ENCODE peak calls at places on chromosomes 2 and 18, in ten cellular contexts. One of them, this sample, is unnamed.
A peak's percentile ranks its signal among the peaks of the same experiment; 100 is the strongest.

GRCh38 chr2:115412501-115412900 is 970.1 kb downstream of the DPP10 start:
- DNase-seq in activated T-helper 9 cell treated with anti-CD3 and anti-CD28 coated beads, Interleukin-2, amount 50 U/mL, for 16 hours: no peak
- DNase-seq in HFF-Myc: no peak
- DNase-seq in CD8-positive, alpha-beta memory T cell: no peak
- DNase-seq in activated CD4-positive, alpha-beta T cell treated with anti-CD3 and anti-CD28 coated beads, Interleukin-2, amount 10 ng/mL, durations not matched to agents 7 days and 5 days: no peak
- DNase-seq in mesendoderm: no peak
- DNase-seq in GM20000: no peak
- DNase-seq in kidney tubule cell: no peak
- DNase-seq in CD8-positive, alpha-beta T cell: no peak
- DNase-seq in SK-MEL-5: no peak
- DNase-seq in this sample: no peak

GRCh38 chr2:99811544-99811943 is 321.7 kb upstream of the REV1 start:
- DNase-seq in CD8-positive, alpha-beta T cell: no peak
- DNase-seq in activated T-helper 9 cell treated with anti-CD3 and anti-CD28 coated beads, Interleukin-2, amount 50 U/mL, for 16 hours: no peak
- DNase-seq in SK-MEL-5: no peak
- DNase-seq in activated CD4-positive, alpha-beta T cell treated with anti-CD3 and anti-CD28 coated beads, Interleukin-2, amount 10 ng/mL, durations not matched to agents 7 days and 5 days: no peak
- DNase-seq in HFF-Myc: peak; percentile 59
- DNase-seq in kidney tubule cell: peak; percentile 17
- DNase-seq in CD8-positive, alpha-beta memory T cell: no peak
- DNase-seq in GM20000: no peak
- DNase-seq in mesendoderm: no peak
- DNase-seq in this sample: peak; percentile 37

GRCh38 chr2:234880551-234881211 is 71.1 kb upstream of the SH3BP4 start:
- DNase-seq in CD8-positive, alpha-beta T cell: no peak
- DNase-seq in kidney tubule cell: peak; percentile 91
- DNase-seq in GM20000: no peak
- DNase-seq in CD8-positive, alpha-beta memory T cell: no peak
- DNase-seq in mesendoderm: no peak
- DNase-seq in SK-MEL-5: no peak
- DNase-seq in activated T-helper 9 cell treated with anti-CD3 and anti-CD28 coated beads, Interleukin-2, amount 50 U/mL, for 16 hours: no peak
- DNase-seq in HFF-Myc: peak; percentile 82
- DNase-seq in activated CD4-positive, alpha-beta T cell treated with anti-CD3 and anti-CD28 coated beads, Interleukin-2, amount 10 ng/mL, durations not matched to agents 7 days and 5 days: no peak
- DNase-seq in this sample: peak; percentile 19

GRCh38 chr2:240437861-240438809 is 2.7 kb downstream of the GPC1 start:
- DNase-seq in mesendoderm: peak; percentile 66
- DNase-seq in activated T-helper 9 cell treated with anti-CD3 and anti-CD28 coated beads, Interleukin-2, amount 50 U/mL, for 16 hours: peak; percentile 51
- DNase-seq in CD8-positive, alpha-beta memory T cell: peak; percentile 64
- DNase-seq in kidney tubule cell: peak; percentile 63
- DNase-seq in HFF-Myc: no peak
- DNase-seq in CD8-positive, alpha-beta T cell: peak; percentile 59
- DNase-seq in GM20000: peak; percentile 91
- DNase-seq in SK-MEL-5: peak; percentile 64
- DNase-seq in activated CD4-positive, alpha-beta T cell treated with anti-CD3 and anti-CD28 coated beads, Interleukin-2, amount 10 ng/mL, durations not matched to agents 7 days and 5 days: peak; percentile 69
- DNase-seq in this sample: peak; percentile 42

GRCh38 chr2:212958757-212959295 is 192.6 kb downstream of the IKZF2 start:
- DNase-seq in HFF-Myc: no peak
- DNase-seq in mesendoderm: no peak
- DNase-seq in SK-MEL-5: peak; percentile 10
- DNase-seq in activated CD4-positive, alpha-beta T cell treated with anti-CD3 and anti-CD28 coated beads, Interleukin-2, amount 10 ng/mL, durations not matched to agents 7 days and 5 days: no peak
- DNase-seq in activated T-helper 9 cell treated with anti-CD3 and anti-CD28 coated beads, Interleukin-2, amount 50 U/mL, for 16 hours: no peak
- DNase-seq in CD8-positive, alpha-beta memory T cell: no peak
- DNase-seq in kidney tubule cell: peak; percentile 47
- DNase-seq in GM20000: no peak
- DNase-seq in CD8-positive, alpha-beta T cell: no peak
- DNase-seq in this sample: no peak

GRCh38 chr2:38444247-38444646 is 67.2 kb upstream of the ATL2 start:
- DNase-seq in mesendoderm: peak; percentile 98
- DNase-seq in activated CD4-positive, alpha-beta T cell treated with anti-CD3 and anti-CD28 coated beads, Interleukin-2, amount 10 ng/mL, durations not matched to agents 7 days and 5 days: no peak
- DNase-seq in CD8-positive, alpha-beta T cell: no peak
- DNase-seq in GM20000: no peak
- DNase-seq in kidney tubule cell: peak; percentile 85
- DNase-seq in SK-MEL-5: no peak
- DNase-seq in CD8-positive, alpha-beta memory T cell: no peak
- DNase-seq in activated T-helper 9 cell treated with anti-CD3 and anti-CD28 coated beads, Interleukin-2, amount 50 U/mL, for 16 hours: no peak
- DNase-seq in HFF-Myc: no peak
- DNase-seq in this sample: no peak

GRCh38 chr2:84676295-84676694 is 160.0 kb downstream of the DNAH6 start:
- DNase-seq in GM20000: no peak
- DNase-seq in activated T-helper 9 cell treated with anti-CD3 and anti-CD28 coated beads, Interleukin-2, amount 50 U/mL, for 16 hours: no peak
- DNase-seq in activated CD4-positive, alpha-beta T cell treated with anti-CD3 and anti-CD28 coated beads, Interleukin-2, amount 10 ng/mL, durations not matched to agents 7 days and 5 days: no peak
- DNase-seq in kidney tubule cell: peak; percentile 40
- DNase-seq in CD8-positive, alpha-beta T cell: no peak
- DNase-seq in mesendoderm: no peak
- DNase-seq in CD8-positive, alpha-beta memory T cell: no peak
- DNase-seq in HFF-Myc: no peak
- DNase-seq in SK-MEL-5: no peak
- DNase-seq in this sample: peak; percentile 31

GRCh38 chr2:233556756-233557736 is 9.5 kb downstream of the USP40 start:
- DNase-seq in CD8-positive, alpha-beta T cell: no peak
- DNase-seq in SK-MEL-5: no peak
- DNase-seq in mesendoderm: no peak
- DNase-seq in HFF-Myc: peak; percentile 49
- DNase-seq in CD8-positive, alpha-beta memory T cell: no peak
- DNase-seq in GM20000: no peak
- DNase-seq in activated CD4-positive, alpha-beta T cell treated with anti-CD3 and anti-CD28 coated beads, Interleukin-2, amount 10 ng/mL, durations not matched to agents 7 days and 5 days: no peak
- DNase-seq in activated T-helper 9 cell treated with anti-CD3 and anti-CD28 coated beads, Interleukin-2, amount 50 U/mL, for 16 hours: no peak
- DNase-seq in kidney tubule cell: peak; percentile 70
- DNase-seq in this sample: no peak

GRCh38 chr2:18991177-18992168 is 366.9 kb downstream of the OSR1 start:
- DNase-seq in kidney tubule cell: peak; percentile 63
- DNase-seq in SK-MEL-5: peak; percentile 10
- DNase-seq in activated CD4-positive, alpha-beta T cell treated with anti-CD3 and anti-CD28 coated beads, Interleukin-2, amount 10 ng/mL, durations not matched to agents 7 days and 5 days: no peak
- DNase-seq in CD8-positive, alpha-beta memory T cell: no peak
- DNase-seq in GM20000: no peak
- DNase-seq in activated T-helper 9 cell treated with anti-CD3 and anti-CD28 coated beads, Interleukin-2, amount 50 U/mL, for 16 hours: no peak
- DNase-seq in CD8-positive, alpha-beta T cell: no peak
- DNase-seq in mesendoderm: peak; percentile 42
- DNase-seq in HFF-Myc: no peak
- DNase-seq in this sample: peak; percentile 18

GRCh38 chr18:10851824-10852225 is 297.5 kb downstream of the PIEZO2 start:
- DNase-seq in kidney tubule cell: peak; percentile 52
- DNase-seq in HFF-Myc: peak; percentile 30
- DNase-seq in activated CD4-positive, alpha-beta T cell treated with anti-CD3 and anti-CD28 coated beads, Interleukin-2, amount 10 ng/mL, durations not matched to agents 7 days and 5 days: peak; percentile 10
- DNase-seq in activated T-helper 9 cell treated with anti-CD3 and anti-CD28 coated beads, Interleukin-2, amount 50 U/mL, for 16 hours: no peak
- DNase-seq in SK-MEL-5: peak; percentile 73
- DNase-seq in CD8-positive, alpha-beta T cell: no peak
- DNase-seq in mesendoderm: peak; percentile 61
- DNase-seq in CD8-positive, alpha-beta memory T cell: no peak
- DNase-seq in GM20000: peak; percentile 46
- DNase-seq in this sample: peak; percentile 20

GRCh38 chr18:6086731-6087130 is 191.4 kb upstream of the TMEM200C start:
- DNase-seq in activated T-helper 9 cell treated with anti-CD3 and anti-CD28 coated beads, Interleukin-2, amount 50 U/mL, for 16 hours: no peak
- DNase-seq in mesendoderm: no peak
- DNase-seq in kidney tubule cell: peak; percentile 26
- DNase-seq in SK-MEL-5: no peak
- DNase-seq in activated CD4-positive, alpha-beta T cell treated with anti-CD3 and anti-CD28 coated beads, Interleukin-2, amount 10 ng/mL, durations not matched to agents 7 days and 5 days: no peak
- DNase-seq in CD8-positive, alpha-beta T cell: no peak
- DNase-seq in HFF-Myc: no peak
- DNase-seq in CD8-positive, alpha-beta memory T cell: no peak
- DNase-seq in GM20000: no peak
- DNase-seq in this sample: no peak

GRCh38 chr2:17878222-17879136 is at the start of gene KCNS3:
- DNase-seq in kidney tubule cell: peak; percentile 62
- DNase-seq in activated T-helper 9 cell treated with anti-CD3 and anti-CD28 coated beads, Interleukin-2, amount 50 U/mL, for 16 hours: no peak
- DNase-seq in activated CD4-positive, alpha-beta T cell treated with anti-CD3 and anti-CD28 coated beads, Interleukin-2, amount 10 ng/mL, durations not matched to agents 7 days and 5 days: no peak
- DNase-seq in HFF-Myc: no peak
- DNase-seq in CD8-positive, alpha-beta T cell: no peak
- DNase-seq in GM20000: peak; percentile 84
- DNase-seq in SK-MEL-5: peak; percentile 67
- DNase-seq in mesendoderm: peak; percentile 47
- DNase-seq in CD8-positive, alpha-beta memory T cell: no peak
- DNase-seq in this sample: no peak

GRCh38 chr18:56929861-56930260 is 217.0 kb upstream of the BOD1L2 start:
- DNase-seq in CD8-positive, alpha-beta memory T cell: no peak
- DNase-seq in mesendoderm: no peak
- DNase-seq in activated CD4-positive, alpha-beta T cell treated with anti-CD3 and anti-CD28 coated beads, Interleukin-2, amount 10 ng/mL, durations not matched to agents 7 days and 5 days: no peak
- DNase-seq in kidney tubule cell: no peak
- DNase-seq in GM20000: no peak
- DNase-seq in CD8-positive, alpha-beta T cell: no peak
- DNase-seq in activated T-helper 9 cell treated with anti-CD3 and anti-CD28 coated beads, Interleukin-2, amount 50 U/mL, for 16 hours: no peak
- DNase-seq in HFF-Myc: no peak
- DNase-seq in SK-MEL-5: no peak
- DNase-seq in this sample: no peak

GRCh38 chr2:96400049-96401000 is 64.8 kb downstream of the NCAPH start:
- DNase-seq in activated T-helper 9 cell treated with anti-CD3 and anti-CD28 coated beads, Interleukin-2, amount 50 U/mL, for 16 hours: no peak
- DNase-seq in SK-MEL-5: no peak
- DNase-seq in mesendoderm: no peak
- DNase-seq in GM20000: no peak
- DNase-seq in HFF-Myc: no peak
- DNase-seq in CD8-positive, alpha-beta T cell: no peak
- DNase-seq in CD8-positive, alpha-beta memory T cell: no peak
- DNase-seq in activated CD4-positive, alpha-beta T cell treated with anti-CD3 and anti-CD28 coated beads, Interleukin-2, amount 10 ng/mL, durations not matched to agents 7 days and 5 days: no peak
- DNase-seq in kidney tubule cell: no peak
- DNase-seq in this sample: no peak

GRCh38 chr2:11667866-11668637 is 1.9 kb downstream of the NTSR2 start:
- DNase-seq in activated CD4-positive, alpha-beta T cell treated with anti-CD3 and anti-CD28 coated beads, Interleukin-2, amount 10 ng/mL, durations not matched to agents 7 days and 5 days: no peak
- DNase-seq in SK-MEL-5: no peak
- DNase-seq in CD8-positive, alpha-beta memory T cell: no peak
- DNase-seq in CD8-positive, alpha-beta T cell: no peak
- DNase-seq in activated T-helper 9 cell treated with anti-CD3 and anti-CD28 coated beads, Interleukin-2, amount 50 U/mL, for 16 hours: no peak
- DNase-seq in mesendoderm: no peak
- DNase-seq in HFF-Myc: no peak
- DNase-seq in kidney tubule cell: no peak
- DNase-seq in GM20000: no peak
- DNase-seq in this sample: no peak

GRCh38 chr2:238053195-238053776 is 7.5 kb upstream of the SCLY start:
- DNase-seq in CD8-positive, alpha-beta T cell: no peak
- DNase-seq in GM20000: no peak
- DNase-seq in CD8-positive, alpha-beta memory T cell: no peak
- DNase-seq in mesendoderm: no peak
- DNase-seq in SK-MEL-5: no peak
- DNase-seq in kidney tubule cell: peak; percentile 13
- DNase-seq in HFF-Myc: no peak
- DNase-seq in activated CD4-positive, alpha-beta T cell treated with anti-CD3 and anti-CD28 coated beads, Interleukin-2, amount 10 ng/mL, durations not matched to agents 7 days and 5 days: no peak
- DNase-seq in activated T-helper 9 cell treated with anti-CD3 and anti-CD28 coated beads, Interleukin-2, amount 50 U/mL, for 16 hours: no peak
- DNase-seq in this sample: no peak

GRCh38 chr18:3015203-3015590 is 2.3 kb upstream of the LPIN2 start:
- DNase-seq in HFF-Myc: peak; percentile 58
- DNase-seq in CD8-positive, alpha-beta memory T cell: no peak
- DNase-seq in activated CD4-positive, alpha-beta T cell treated with anti-CD3 and anti-CD28 coated beads, Interleukin-2, amount 10 ng/mL, durations not matched to agents 7 days and 5 days: no peak
- DNase-seq in GM20000: no peak
- DNase-seq in kidney tubule cell: peak; percentile 88
- DNase-seq in mesendoderm: peak; percentile 21
- DNase-seq in CD8-positive, alpha-beta T cell: no peak
- DNase-seq in SK-MEL-5: no peak
- DNase-seq in activated T-helper 9 cell treated with anti-CD3 and anti-CD28 coated beads, Interleukin-2, amount 50 U/mL, for 16 hours: no peak
- DNase-seq in this sample: no peak

GRCh38 chr2:72712304-72712703 is 113.5 kb downstream of the EXOC6B start:
- DNase-seq in CD8-positive, alpha-beta memory T cell: no peak
- DNase-seq in mesendoderm: no peak
- DNase-seq in activated CD4-positive, alpha-beta T cell treated with anti-CD3 and anti-CD28 coated beads, Interleukin-2, amount 10 ng/mL, durations not matched to agents 7 days and 5 days: no peak
- DNase-seq in GM20000: no peak
- DNase-seq in HFF-Myc: no peak
- DNase-seq in activated T-helper 9 cell treated with anti-CD3 and anti-CD28 coated beads, Interleukin-2, amount 50 U/mL, for 16 hours: no peak
- DNase-seq in CD8-positive, alpha-beta T cell: no peak
- DNase-seq in SK-MEL-5: no peak
- DNase-seq in kidney tubule cell: no peak
- DNase-seq in this sample: no peak

GRCh38 chr2:172558372-172558771 is 2.5 kb downstream of the PDK1 start:
- DNase-seq in CD8-positive, alpha-beta T cell: no peak
- DNase-seq in CD8-positive, alpha-beta memory T cell: no peak
- DNase-seq in kidney tubule cell: no peak
- DNase-seq in activated CD4-positive, alpha-beta T cell treated with anti-CD3 and anti-CD28 coated beads, Interleukin-2, amount 10 ng/mL, durations not matched to agents 7 days and 5 days: no peak
- DNase-seq in SK-MEL-5: no peak
- DNase-seq in activated T-helper 9 cell treated with anti-CD3 and anti-CD28 coated beads, Interleukin-2, amount 50 U/mL, for 16 hours: no peak
- DNase-seq in HFF-Myc: no peak
- DNase-seq in GM20000: no peak
- DNase-seq in mesendoderm: no peak
- DNase-seq in this sample: no peak

GRCh38 chr18:13485182-13485581 is 241.2 kb downstream of the FAM210A start:
- DNase-seq in kidney tubule cell: no peak
- DNase-seq in mesendoderm: no peak
- DNase-seq in GM20000: no peak
- DNase-seq in HFF-Myc: no peak
- DNase-seq in activated T-helper 9 cell treated with anti-CD3 and anti-CD28 coated beads, Interleukin-2, amount 50 U/mL, for 16 hours: no peak
- DNase-seq in CD8-positive, alpha-beta memory T cell: no peak
- DNase-seq in CD8-positive, alpha-beta T cell: no peak
- DNase-seq in SK-MEL-5: no peak
- DNase-seq in activated CD4-positive, alpha-beta T cell treated with anti-CD3 and anti-CD28 coated beads, Interleukin-2, amount 10 ng/mL, durations not matched to agents 7 days and 5 days: no peak
- DNase-seq in this sample: no peak

GRCh38 chr18:48539406-48540328 is 836 bp downstream of the CTIF start:
- DNase-seq in HFF-Myc: no peak
- DNase-seq in kidney tubule cell: peak; percentile 50
- DNase-seq in activated T-helper 9 cell treated with anti-CD3 and anti-CD28 coated beads, Interleukin-2, amount 50 U/mL, for 16 hours: no peak
- DNase-seq in GM20000: peak; percentile 60
- DNase-seq in CD8-positive, alpha-beta T cell: no peak
- DNase-seq in mesendoderm: peak; percentile 81
- DNase-seq in SK-MEL-5: peak; percentile 6
- DNase-seq in activated CD4-positive, alpha-beta T cell treated with anti-CD3 and anti-CD28 coated beads, Interleukin-2, amount 10 ng/mL, durations not matched to agents 7 days and 5 days: peak; percentile 24
- DNase-seq in CD8-positive, alpha-beta memory T cell: peak; percentile 57
- DNase-seq in this sample: peak; percentile 33

GRCh38 chr18:57083485-57083884 is 63.4 kb upstream of the BOD1L2 start:
- DNase-seq in mesendoderm: no peak
- DNase-seq in activated CD4-positive, alpha-beta T cell treated with anti-CD3 and anti-CD28 coated beads, Interleukin-2, amount 10 ng/mL, durations not matched to agents 7 days and 5 days: no peak
- DNase-seq in CD8-positive, alpha-beta T cell: no peak
- DNase-seq in HFF-Myc: no peak
- DNase-seq in activated T-helper 9 cell treated with anti-CD3 and anti-CD28 coated beads, Interleukin-2, amount 50 U/mL, for 16 hours: no peak
- DNase-seq in kidney tubule cell: peak; percentile 76
- DNase-seq in CD8-positive, alpha-beta memory T cell: no peak
- DNase-seq in SK-MEL-5: no peak
- DNase-seq in GM20000: no peak
- DNase-seq in this sample: no peak

GRCh38 chr2:96888082-96889011 is 18.5 kb upstream of the SEMA4C start:
- DNase-seq in activated CD4-positive, alpha-beta T cell treated with anti-CD3 and anti-CD28 coated beads, Interleukin-2, amount 10 ng/mL, durations not matched to agents 7 days and 5 days: peak; percentile 32
- DNase-seq in GM20000: no peak
- DNase-seq in SK-MEL-5: no peak
- DNase-seq in mesendoderm: no peak
- DNase-seq in activated T-helper 9 cell treated with anti-CD3 and anti-CD28 coated beads, Interleukin-2, amount 50 U/mL, for 16 hours: no peak
- DNase-seq in CD8-positive, alpha-beta T cell: no peak
- DNase-seq in HFF-Myc: no peak
- DNase-seq in CD8-positive, alpha-beta memory T cell: no peak
- DNase-seq in kidney tubule cell: no peak
- DNase-seq in this sample: no peak

GRCh38 chr2:186714611-186715010 is 20.8 kb downstream of the FAM171B start:
- DNase-seq in GM20000: no peak
- DNase-seq in CD8-positive, alpha-beta T cell: no peak
- DNase-seq in HFF-Myc: no peak
- DNase-seq in kidney tubule cell: no peak
- DNase-seq in activated T-helper 9 cell treated with anti-CD3 and anti-CD28 coated beads, Interleukin-2, amount 50 U/mL, for 16 hours: no peak
- DNase-seq in CD8-positive, alpha-beta memory T cell: no peak
- DNase-seq in SK-MEL-5: no peak
- DNase-seq in activated CD4-positive, alpha-beta T cell treated with anti-CD3 and anti-CD28 coated beads, Interleukin-2, amount 10 ng/mL, durations not matched to agents 7 days and 5 days: no peak
- DNase-seq in mesendoderm: no peak
- DNase-seq in this sample: no peak

GRCh38 chr2:138219961-138220360 is 255.7 kb downstream of the HNMT start:
- DNase-seq in SK-MEL-5: peak; percentile 93
- DNase-seq in activated CD4-positive, alpha-beta T cell treated with anti-CD3 and anti-CD28 coated beads, Interleukin-2, amount 10 ng/mL, durations not matched to agents 7 days and 5 days: no peak
- DNase-seq in HFF-Myc: no peak
- DNase-seq in CD8-positive, alpha-beta T cell: no peak
- DNase-seq in kidney tubule cell: no peak
- DNase-seq in activated T-helper 9 cell treated with anti-CD3 and anti-CD28 coated beads, Interleukin-2, amount 50 U/mL, for 16 hours: no peak
- DNase-seq in mesendoderm: no peak
- DNase-seq in GM20000: no peak
- DNase-seq in CD8-positive, alpha-beta memory T cell: no peak
- DNase-seq in this sample: no peak

GRCh38 chr2:7749895-7750559 is 832.8 kb downstream of the RNF144A start:
- DNase-seq in activated T-helper 9 cell treated with anti-CD3 and anti-CD28 coated beads, Interleukin-2, amount 50 U/mL, for 16 hours: no peak
- DNase-seq in kidney tubule cell: no peak
- DNase-seq in CD8-positive, alpha-beta T cell: no peak
- DNase-seq in CD8-positive, alpha-beta memory T cell: no peak
- DNase-seq in GM20000: no peak
- DNase-seq in activated CD4-positive, alpha-beta T cell treated with anti-CD3 and anti-CD28 coated beads, Interleukin-2, amount 10 ng/mL, durations not matched to agents 7 days and 5 days: no peak
- DNase-seq in HFF-Myc: no peak
- DNase-seq in mesendoderm: no peak
- DNase-seq in SK-MEL-5: no peak
- DNase-seq in this sample: no peak

GRCh38 chr2:218566296-218566695 is 1.9 kb downstream of the USP37 start:
- DNase-seq in kidney tubule cell: no peak
- DNase-seq in CD8-positive, alpha-beta T cell: no peak
- DNase-seq in CD8-positive, alpha-beta memory T cell: no peak
- DNase-seq in mesendoderm: no peak
- DNase-seq in activated T-helper 9 cell treated with anti-CD3 and anti-CD28 coated beads, Interleukin-2, amount 50 U/mL, for 16 hours: no peak
- DNase-seq in activated CD4-positive, alpha-beta T cell treated with anti-CD3 and anti-CD28 coated beads, Interleukin-2, amount 10 ng/mL, durations not matched to agents 7 days and 5 days: no peak
- DNase-seq in SK-MEL-5: no peak
- DNase-seq in GM20000: no peak
- DNase-seq in HFF-Myc: no peak
- DNase-seq in this sample: no peak